ENCODE peak calls at places on chromosomes 5 and 9, in four cellular contexts. One of them, this sample, is unnamed.

GRCh38 chr5:89218364-89218763 is 335.4 kb upstream of the MEF2C start:
- DNase-seq in mammary epithelial cell: no peak
- DNase-seq in fibroblast of the aortic adventitia: no peak
- DNase-seq in astrocyte: no peak
- DNase-seq in this sample: no peak

GRCh38 chr5:180673371-180674252 is 24.2 kb upstream of the FLT4 start:
- DNase-seq in mammary epithelial cell: no peak
- DNase-seq in fibroblast of the aortic adventitia: no peak
- DNase-seq in astrocyte: no peak
- DNase-seq in this sample: no peak

GRCh38 chr9:107172160-107172978 is 110.7 kb upstream of the RAD23B start:
- DNase-seq in astrocyte: peak
- DNase-seq in fibroblast of the aortic adventitia: peak
- DNase-seq in mammary epithelial cell: peak
- DNase-seq in this sample: peak

GRCh38 chr5:72013741-72014703 is 93.3 kb upstream of the MAP1B start:
- DNase-seq in mammary epithelial cell: no peak
- DNase-seq in astrocyte: peak
- DNase-seq in fibroblast of the aortic adventitia: peak
- DNase-seq in this sample: peak

GRCh38 chr5:10166392-10166791 is 83.3 kb downstream of the ATPSCKMT start:
- DNase-seq in astrocyte: no peak
- DNase-seq in fibroblast of the aortic adventitia: no peak
- DNase-seq in mammary epithelial cell: no peak
- DNase-seq in this sample: no peak

GRCh38 chr9:79155308-79155707 is 416.5 kb upstream of the TLE4 start:
- DNase-seq in mammary epithelial cell: peak
- DNase-seq in astrocyte: no peak
- DNase-seq in fibroblast of the aortic adventitia: no peak
- DNase-seq in this sample: no peak

GRCh38 chr5:158995694-158996173 is 104.0 kb downstream of the EBF1 start:
- DNase-seq in mammary epithelial cell: no peak
- DNase-seq in astrocyte: no peak
- DNase-seq in fibroblast of the aortic adventitia: peak
- DNase-seq in this sample: no peak

GRCh38 chr5:9444346-9444745 is 101.5 kb downstream of the SEMA5A start:
- DNase-seq in fibroblast of the aortic adventitia: no peak
- DNase-seq in mammary epithelial cell: no peak
- DNase-seq in astrocyte: no peak
- DNase-seq in this sample: no peak

GRCh38 chr5:74199005-74199404 is 441.5 kb downstream of the ENC1 start:
- DNase-seq in astrocyte: no peak
- DNase-seq in fibroblast of the aortic adventitia: peak
- DNase-seq in mammary epithelial cell: no peak
- DNase-seq in this sample: no peak

GRCh38 chr9:124574944-124575343 is 67.7 kb upstream of the NR5A1 start:
- DNase-seq in mammary epithelial cell: peak
- DNase-seq in astrocyte: peak
- DNase-seq in fibroblast of the aortic adventitia: peak
- DNase-seq in this sample: peak

GRCh38 chr5:56763711-56764466 is 51.5 kb upstream of the MAP3K1 start:
- DNase-seq in astrocyte: peak
- DNase-seq in mammary epithelial cell: peak
- DNase-seq in fibroblast of the aortic adventitia: no peak
- DNase-seq in this sample: peak

GRCh38 chr9:132584616-132585560 is 2.5 kb downstream of the BARHL1 start:
- DNase-seq in mammary epithelial cell: no peak
- DNase-seq in astrocyte: peak
- DNase-seq in fibroblast of the aortic adventitia: no peak
- DNase-seq in this sample: peak

GRCh38 chr5:60505796-60506195 is 194.2 kb downstream of the DEPDC1B start:
- DNase-seq in mammary epithelial cell: no peak
- DNase-seq in fibroblast of the aortic adventitia: no peak
- DNase-seq in astrocyte: no peak
- DNase-seq in this sample: no peak

GRCh38 chr9:3912817-3913216 is 387.0 kb upstream of the RFX3 start:
- DNase-seq in astrocyte: peak
- DNase-seq in fibroblast of the aortic adventitia: peak
- DNase-seq in mammary epithelial cell: no peak
- DNase-seq in this sample: peak

GRCh38 chr5:149280802-149281201 is 9.1 kb downstream of the AFAP1L1 start:
- DNase-seq in fibroblast of the aortic adventitia: no peak
- DNase-seq in mammary epithelial cell: no peak
- DNase-seq in astrocyte: no peak
- DNase-seq in this sample: no peak

GRCh38 chr9:116154334-116154975 is 864 bp downstream of the PAPPA start:
- DNase-seq in astrocyte: no peak
- DNase-seq in fibroblast of the aortic adventitia: no peak
- DNase-seq in mammary epithelial cell: no peak
- DNase-seq in this sample: no peak

GRCh38 chr5:159174511-159175168 is 34.7 kb downstream of the RNF145 start:
- DNase-seq in mammary epithelial cell: peak
- DNase-seq in astrocyte: peak
- DNase-seq in fibroblast of the aortic adventitia: peak
- DNase-seq in this sample: peak

GRCh38 chr5:157819502-157820125 is 39.3 kb downstream of the CLINT1 start:
- DNase-seq in mammary epithelial cell: no peak
- DNase-seq in astrocyte: no peak
- DNase-seq in fibroblast of the aortic adventitia: peak
- DNase-seq in this sample: no peak

GRCh38 chr9:120433701-120434100 is 146.3 kb downstream of the CDK5RAP2 start:
- DNase-seq in mammary epithelial cell: no peak
- DNase-seq in fibroblast of the aortic adventitia: no peak
- DNase-seq in astrocyte: no peak
- DNase-seq in this sample: no peak

GRCh38 chr9:97711223-97711626 is 14.1 kb upstream of the XPA start:
- DNase-seq in astrocyte: no peak
- DNase-seq in mammary epithelial cell: no peak
- DNase-seq in fibroblast of the aortic adventitia: no peak
- DNase-seq in this sample: no peak

GRCh38 chr5:36523931-36524330 is 82.5 kb upstream of the SLC1A3 start:
- DNase-seq in mammary epithelial cell: no peak
- DNase-seq in astrocyte: no peak
- DNase-seq in fibroblast of the aortic adventitia: no peak
- DNase-seq in this sample: no peak

GRCh38 chr9:88013051-88013450 is 38.7 kb upstream of the CDK20 start:
- DNase-seq in mammary epithelial cell: no peak
- DNase-seq in fibroblast of the aortic adventitia: no peak
- DNase-seq in astrocyte: no peak
- DNase-seq in this sample: no peak

GRCh38 chr9:126642839-126643238 is 29.1 kb downstream of the LMX1B start:
- DNase-seq in fibroblast of the aortic adventitia: no peak
- DNase-seq in astrocyte: no peak
- DNase-seq in mammary epithelial cell: no peak
- DNase-seq in this sample: no peak

GRCh38 chr5:150164211-150164610 is 2.4 kb upstream of the CDX1 start:
- DNase-seq in mammary epithelial cell: no peak
- DNase-seq in fibroblast of the aortic adventitia: no peak
- DNase-seq in astrocyte: no peak
- DNase-seq in this sample: no peak

GRCh38 chr5:142319105-142319504 is 5.7 kb downstream of the SPRY4 start:
- DNase-seq in fibroblast of the aortic adventitia: peak
- DNase-seq in mammary epithelial cell: no peak
- DNase-seq in astrocyte: no peak
- DNase-seq in this sample: peak

GRCh38 chr5:121968910-121969607 is 7.3 kb downstream of the SRFBP1 start:
- DNase-seq in astrocyte: peak
- DNase-seq in mammary epithelial cell: peak
- DNase-seq in fibroblast of the aortic adventitia: peak
- DNase-seq in this sample: peak

GRCh38 chr5:111984044-111984443 is 227.1 kb upstream of the NREP start:
- DNase-seq in astrocyte: peak
- DNase-seq in mammary epithelial cell: peak
- DNase-seq in fibroblast of the aortic adventitia: peak
- DNase-seq in this sample: peak

GRCh38 chr5:16794381-16794913 is 141.6 kb downstream of the MYO10 start:
- DNase-seq in fibroblast of the aortic adventitia: no peak
- DNase-seq in astrocyte: no peak
- DNase-seq in mammary epithelial cell: no peak
- DNase-seq in this sample: no peak

GRCh38 chr9:137053944-137054931 is at the start of gene ENTPD2:
- DNase-seq in astrocyte: no peak
- DNase-seq in mammary epithelial cell: peak
- DNase-seq in fibroblast of the aortic adventitia: no peak
- DNase-seq in this sample: no peak

GRCh38 chr9:121935744-121936143 is 157.4 kb downstream of the TTLL11 start:
- DNase-seq in mammary epithelial cell: no peak
- DNase-seq in astrocyte: no peak
- DNase-seq in fibroblast of the aortic adventitia: no peak
- DNase-seq in this sample: no peak

GRCh38 chr5:97752871-97753270 is 569.8 kb upstream of the RIOK2 start:
- DNase-seq in fibroblast of the aortic adventitia: no peak
- DNase-seq in mammary epithelial cell: no peak
- DNase-seq in astrocyte: peak
- DNase-seq in this sample: no peak

GRCh38 chr9:95778957-95779356 is 96.5 kb upstream of the ERCC6L2 start:
- DNase-seq in mammary epithelial cell: no peak
- DNase-seq in astrocyte: peak
- DNase-seq in fibroblast of the aortic adventitia: peak
- DNase-seq in this sample: peak

GRCh38 chr5:52840286-52841050 is 52.8 kb downstream of the ITGA1 start:
- DNase-seq in mammary epithelial cell: no peak
- DNase-seq in astrocyte: peak
- DNase-seq in fibroblast of the aortic adventitia: no peak
- DNase-seq in this sample: peak

GRCh38 chr5:16803831-16804230 is 132.3 kb downstream of the MYO10 start:
- DNase-seq in astrocyte: no peak
- DNase-seq in fibroblast of the aortic adventitia: no peak
- DNase-seq in mammary epithelial cell: no peak
- DNase-seq in this sample: no peak

GRCh38 chr5:6377582-6378127 is 692 bp downstream of the MED10 start:
- DNase-seq in fibroblast of the aortic adventitia: peak
- DNase-seq in astrocyte: no peak
- DNase-seq in mammary epithelial cell: peak
- DNase-seq in this sample: no peak

GRCh38 chr5:61632064-61632463 is 300.0 kb downstream of the ZSWIM6 start:
- DNase-seq in astrocyte: no peak
- DNase-seq in mammary epithelial cell: no peak
- DNase-seq in fibroblast of the aortic adventitia: no peak
- DNase-seq in this sample: no peak
- H3K4me3 ChIP-seq in astrocyte: no peak
- H3K4me3 ChIP-seq in mammary epithelial cell: no peak
- H3K4me3 ChIP-seq in fibroblast of the aortic adventitia: no peak
- H3K4me3 ChIP-seq in this sample: no peak

GRCh38 chr9:75891277-75892167 is 1.0 kb downstream of the PCSK5 start:
- DNase-seq in mammary epithelial cell: peak
- DNase-seq in fibroblast of the aortic adventitia: peak
- DNase-seq in astrocyte: peak
- DNase-seq in this sample: peak

GRCh38 chr9:75892168-75892901 is 1.9 kb downstream of the PCSK5 start:
- DNase-seq in fibroblast of the aortic adventitia: peak
- DNase-seq in mammary epithelial cell: peak
- DNase-seq in astrocyte: no peak
- DNase-seq in this sample: no peak

GRCh38 chr9:75889577-75889976 is 896 bp upstream of the PCSK5 start:
- DNase-seq in astrocyte: no peak
- DNase-seq in mammary epithelial cell: no peak
- DNase-seq in fibroblast of the aortic adventitia: no peak
- DNase-seq in this sample: no peak

GRCh38 chr9:75889977-75890540 is 414 bp upstream of the PCSK5 start:
- DNase-seq in mammary epithelial cell: peak
- DNase-seq in fibroblast of the aortic adventitia: peak
- DNase-seq in astrocyte: peak
- DNase-seq in this sample: peak

GRCh38 chr9:75890541-75891276 is at the start of gene PCSK5:
- DNase-seq in astrocyte: peak
- DNase-seq in fibroblast of the aortic adventitia: peak
- DNase-seq in mammary epithelial cell: peak
- DNase-seq in this sample: peak
- TF ChIP-seq CTCF in astrocyte: no peak
- TF ChIP-seq CTCF in fibroblast of the aortic adventitia: peak
- TF ChIP-seq CTCF in mammary epithelial cell: no peak
- TF ChIP-seq CTCF in this sample: peak

GRCh38 chr5:96663608-96664007 is 1.4 kb downstream of the CAST start:
- DNase-seq in fibroblast of the aortic adventitia: no peak
- DNase-seq in mammary epithelial cell: no peak
- DNase-seq in astrocyte: no peak
- DNase-seq in this sample: no peak
- H3K4me3 ChIP-seq in fibroblast of the aortic adventitia: peak
- H3K4me3 ChIP-seq in mammary epithelial cell: peak
- H3K4me3 ChIP-seq in astrocyte: peak
- H3K4me3 ChIP-seq in this sample: peak

GRCh38 chr5:24142346-24142745 is 502.4 kb downstream of the CDH10 start:
- DNase-seq in fibroblast of the aortic adventitia: no peak
- DNase-seq in astrocyte: no peak
- DNase-seq in mammary epithelial cell: no peak
- DNase-seq in this sample: no peak
- TF ChIP-seq CTCF in fibroblast of the aortic adventitia: no peak
- TF ChIP-seq CTCF in astrocyte: no peak
- TF ChIP-seq CTCF in mammary epithelial cell: no peak
- TF ChIP-seq CTCF in this sample: no peak

GRCh38 chr5:93578813-93579560 is 2.0 kb downstream of the NR2F1-AS1 start:
- DNase-seq in fibroblast of the aortic adventitia: no peak
- DNase-seq in astrocyte: peak
- DNase-seq in mammary epithelial cell: no peak
- DNase-seq in this sample: peak
- H3K4me3 ChIP-seq in fibroblast of the aortic adventitia: peak
- H3K4me3 ChIP-seq in astrocyte: peak
- H3K4me3 ChIP-seq in mammary epithelial cell: peak
- H3K4me3 ChIP-seq in this sample: peak

GRCh38 chr9:129569506-129570449 is 51.1 kb downstream of the C9orf50 start:
- DNase-seq in mammary epithelial cell: no peak
- DNase-seq in fibroblast of the aortic adventitia: no peak
- DNase-seq in astrocyte: peak
- DNase-seq in this sample: no peak
- TF ChIP-seq CTCF in mammary epithelial cell: peak
- TF ChIP-seq CTCF in fibroblast of the aortic adventitia: peak
- TF ChIP-seq CTCF in astrocyte: peak
- TF ChIP-seq CTCF in this sample: peak